ENCODE peak calls at places on chromosomes 12 and 14, in five cellular contexts. E, F, C, Z and U are unnamed samples.

GRCh38 chr14:61537567-61538463 is 157.5 kb upstream of the HIF1A start:
- DNase-seq in E (peak), F (no peak), C (no peak), Z (no peak), U (no peak)

GRCh38 chr12:96743606-96744005 is 163.5 kb upstream of the NEDD1 start:
- DNase-seq in E (no peak), F (no peak), C (no peak), Z (no peak), U (no peak)

GRCh38 chr14:71665157-71665556 is 267.1 kb upstream of the RGS6 start:
- DNase-seq in E (no peak), F (no peak), C (no peak), Z (no peak), U (no peak)

GRCh38 chr12:68980476-68981212 is 47.7 kb upstream of the CPM start:
- DNase-seq in E (no peak), F (no peak), C (no peak), Z (no peak), U (no peak)

GRCh38 chr12:126447346-126447745 is 1382.1 kb downstream of the AACS start:
- DNase-seq in E (no peak), F (no peak), C (no peak), Z (no peak), U (no peak)

GRCh38 chr12:48827026-48827425 is 8.7 kb downstream of the CACNB3 start:
- DNase-seq in E (no peak), F (no peak), C (no peak), Z (no peak), U (no peak)

GRCh38 chr14:75469164-75469563 is 41.3 kb downstream of the JDP2 start:
- DNase-seq in E (no peak), F (no peak), C (no peak), Z (no peak), U (no peak)

GRCh38 chr12:58346032-58346632 is 404.8 kb downstream of the ATP23 start:
- DNase-seq in E (peak), F (peak), C (no peak), Z (no peak), U (peak)

GRCh38 chr12:107396991-107397390 is 288.6 kb upstream of the PWP1 start:
- DNase-seq in E (no peak), F (no peak), C (no peak), Z (no peak), U (no peak)

GRCh38 chr12:21831671-21832357 is 57.3 kb upstream of the KCNJ8 start:
- DNase-seq in E (no peak), F (no peak), C (no peak), Z (peak), U (no peak)

GRCh38 chr14:75429562-75429961 is 1.7 kb downstream of the JDP2 start:
- DNase-seq in E (no peak), F (no peak), C (no peak), Z (no peak), U (no peak)

GRCh38 chr12:7162691-7163114 is 26.8 kb upstream of the PEX5 start:
- DNase-seq in E (peak), F (no peak), C (no peak), Z (no peak), U (peak)

GRCh38 chr12:128817115-128818015 is 6.4 kb downstream of the SLC15A4 start:
- DNase-seq in E (no peak), F (no peak), C (no peak), Z (peak), U (no peak)

GRCh38 chr12:127214196-127214595 is 1052.8 kb upstream of the TMEM132C start:
- DNase-seq in E (no peak), F (no peak), C (no peak), Z (no peak), U (no peak)

GRCh38 chr14:75861161-75861621 is 120.6 kb downstream of the TGFB3 start:
- DNase-seq in E (no peak), F (no peak), C (no peak), Z (no peak), U (no peak)

GRCh38 chr12:131084341-131085011 is 130.8 kb downstream of the ADGRD1 start:
- DNase-seq in E (no peak), F (no peak), C (no peak), Z (no peak), U (no peak)

GRCh38 chr12:53931844-53932581 is 6.6 kb upstream of the HOXC13 start:
- DNase-seq in E (no peak), F (no peak), C (no peak), Z (no peak), U (no peak)

GRCh38 chr12:71848212-71848611 is 8.7 kb downstream of the TBC1D15 start:
- DNase-seq in E (no peak), F (no peak), C (no peak), Z (no peak), U (no peak)

GRCh38 chr14:53011053-53011462 is 60.2 kb upstream of the FERMT2 start:
- DNase-seq in E (no peak), F (no peak), C (no peak), Z (peak), U (peak)

GRCh38 chr14:88481794-88482193 is 73.0 kb downstream of the PTPN21 start:
- DNase-seq in E (no peak), F (no peak), C (no peak), Z (no peak), U (no peak)

GRCh38 chr12:123063535-123063934 is 83.1 kb downstream of the ARL6IP4 start:
- DNase-seq in E (no peak), F (peak), C (peak), Z (no peak), U (no peak)